ENCODE peak calls at places on chromosomes 1 and 21, in five cellular contexts. One of them, this sample, is unnamed.

GRCh38 chr21:27158967-27159366 is 192.1 kb upstream of the ADAMTS5 start:
- DNase-seq in OCI-LY7: no peak
- DNase-seq in cardiac fibroblast: no peak
- DNase-seq in fibroblast of lung: no peak
- DNase-seq in stomach: no peak
- DNase-seq in this sample: no peak

GRCh38 chr1:201399352-201400126 is 415 bp upstream of the LAD1 start:
- DNase-seq in OCI-LY7: no peak
- DNase-seq in cardiac fibroblast: no peak
- DNase-seq in fibroblast of lung: peak
- DNase-seq in stomach: peak
- DNase-seq in this sample: peak

GRCh38 chr1:12124693-12125421 is 41.9 kb upstream of the TNFRSF1B start:
- DNase-seq in OCI-LY7: peak
- DNase-seq in cardiac fibroblast: peak
- DNase-seq in fibroblast of lung: peak
- DNase-seq in stomach: peak
- DNase-seq in this sample: peak

GRCh38 chr1:79355073-79355472 is 348.5 kb upstream of the ADGRL4 start:
- DNase-seq in OCI-LY7: no peak
- DNase-seq in cardiac fibroblast: peak
- DNase-seq in fibroblast of lung: peak
- DNase-seq in stomach: no peak
- DNase-seq in this sample: no peak

GRCh38 chr1:16888806-16889178 is 7.0 kb upstream of the RNU1-2 start:
- DNase-seq in OCI-LY7: no peak
- DNase-seq in cardiac fibroblast: peak
- DNase-seq in fibroblast of lung: no peak
- DNase-seq in stomach: no peak
- DNase-seq in this sample: no peak

GRCh38 chr21:38847556-38847955 is 41.8 kb downstream of the ETS2 start:
- DNase-seq in OCI-LY7: no peak
- DNase-seq in cardiac fibroblast: peak
- DNase-seq in fibroblast of lung: peak
- DNase-seq in stomach: no peak
- DNase-seq in this sample: no peak

GRCh38 chr1:161398900-161399256 is 31.2 kb upstream of the CFAP126 start:
- DNase-seq in OCI-LY7: no peak
- DNase-seq in cardiac fibroblast: no peak
- DNase-seq in fibroblast of lung: no peak
- DNase-seq in stomach: no peak
- DNase-seq in this sample: no peak

GRCh38 chr1:98669355-98670296 is 8.1 kb downstream of the SNX7 start:
- DNase-seq in OCI-LY7: no peak
- DNase-seq in cardiac fibroblast: peak
- DNase-seq in fibroblast of lung: peak
- DNase-seq in stomach: no peak
- DNase-seq in this sample: no peak

GRCh38 chr1:211711313-211711712 is 35.9 kb upstream of the NEK2 start:
- DNase-seq in OCI-LY7: no peak
- DNase-seq in cardiac fibroblast: no peak
- DNase-seq in fibroblast of lung: no peak
- DNase-seq in stomach: no peak
- DNase-seq in this sample: no peak

GRCh38 chr1:162926906-162927305 is 65.9 kb upstream of the CCDC190 start:
- DNase-seq in OCI-LY7: no peak
- DNase-seq in cardiac fibroblast: no peak
- DNase-seq in fibroblast of lung: no peak
- DNase-seq in stomach: no peak
- DNase-seq in this sample: no peak

GRCh38 chr1:42173961-42174715 is 9.6 kb upstream of the GUCA2A start:
- DNase-seq in OCI-LY7: no peak
- DNase-seq in cardiac fibroblast: peak
- DNase-seq in fibroblast of lung: peak
- DNase-seq in stomach: no peak
- DNase-seq in this sample: no peak

GRCh38 chr1:118960026-118960561 is 28.0 kb downstream of the TBX15 start:
- DNase-seq in OCI-LY7: peak
- DNase-seq in cardiac fibroblast: no peak
- DNase-seq in fibroblast of lung: no peak
- DNase-seq in stomach: no peak
- DNase-seq in this sample: no peak

GRCh38 chr1:210233495-210234253 is 1.1 kb downstream of the SERTAD4 start:
- DNase-seq in OCI-LY7: no peak
- DNase-seq in cardiac fibroblast: peak
- DNase-seq in fibroblast of lung: peak
- DNase-seq in stomach: peak
- DNase-seq in this sample: no peak

GRCh38 chr1:24501371-24502167 is 1.1 kb upstream of the RCAN3 start:
- DNase-seq in OCI-LY7: peak
- DNase-seq in cardiac fibroblast: peak
- DNase-seq in fibroblast of lung: no peak
- DNase-seq in stomach: peak
- DNase-seq in this sample: no peak

GRCh38 chr1:33369081-33369480 is 48.2 kb upstream of the A3GALT2 start:
- DNase-seq in OCI-LY7: no peak
- DNase-seq in cardiac fibroblast: no peak
- DNase-seq in fibroblast of lung: no peak
- DNase-seq in stomach: no peak
- DNase-seq in this sample: no peak

DNA sequence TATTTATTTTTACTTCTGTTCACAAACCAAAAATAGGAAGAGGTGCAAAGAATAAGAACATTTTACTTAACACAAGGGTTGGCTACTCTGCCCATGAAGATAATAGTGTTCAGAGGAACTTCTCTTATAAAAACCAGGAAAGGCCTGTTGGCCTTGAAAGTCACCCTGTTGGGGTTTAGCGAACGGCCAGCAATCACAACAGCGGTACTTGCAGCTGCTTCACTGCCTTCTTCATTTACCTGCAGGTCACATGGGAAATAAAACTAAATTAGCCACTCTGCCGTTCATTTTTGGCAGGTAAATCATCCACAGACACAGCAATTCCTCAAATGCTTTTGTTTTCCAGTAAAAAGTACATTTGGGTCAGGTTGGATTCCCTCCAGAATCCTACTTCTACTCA is 13.3 kb downstream of the SERPINC1 start:
- DNase-seq in OCI-LY7: no peak
- DNase-seq in cardiac fibroblast: no peak
- DNase-seq in fibroblast of lung: no peak
- DNase-seq in stomach: no peak
- DNase-seq in this sample: no peak
- H3K4me3 ChIP-seq in OCI-LY7: no peak
- H3K4me3 ChIP-seq in cardiac fibroblast: no peak
- H3K4me3 ChIP-seq in fibroblast of lung: no peak
- H3K4me3 ChIP-seq in stomach: no peak
- H3K4me3 ChIP-seq in this sample: no peak

DNA sequence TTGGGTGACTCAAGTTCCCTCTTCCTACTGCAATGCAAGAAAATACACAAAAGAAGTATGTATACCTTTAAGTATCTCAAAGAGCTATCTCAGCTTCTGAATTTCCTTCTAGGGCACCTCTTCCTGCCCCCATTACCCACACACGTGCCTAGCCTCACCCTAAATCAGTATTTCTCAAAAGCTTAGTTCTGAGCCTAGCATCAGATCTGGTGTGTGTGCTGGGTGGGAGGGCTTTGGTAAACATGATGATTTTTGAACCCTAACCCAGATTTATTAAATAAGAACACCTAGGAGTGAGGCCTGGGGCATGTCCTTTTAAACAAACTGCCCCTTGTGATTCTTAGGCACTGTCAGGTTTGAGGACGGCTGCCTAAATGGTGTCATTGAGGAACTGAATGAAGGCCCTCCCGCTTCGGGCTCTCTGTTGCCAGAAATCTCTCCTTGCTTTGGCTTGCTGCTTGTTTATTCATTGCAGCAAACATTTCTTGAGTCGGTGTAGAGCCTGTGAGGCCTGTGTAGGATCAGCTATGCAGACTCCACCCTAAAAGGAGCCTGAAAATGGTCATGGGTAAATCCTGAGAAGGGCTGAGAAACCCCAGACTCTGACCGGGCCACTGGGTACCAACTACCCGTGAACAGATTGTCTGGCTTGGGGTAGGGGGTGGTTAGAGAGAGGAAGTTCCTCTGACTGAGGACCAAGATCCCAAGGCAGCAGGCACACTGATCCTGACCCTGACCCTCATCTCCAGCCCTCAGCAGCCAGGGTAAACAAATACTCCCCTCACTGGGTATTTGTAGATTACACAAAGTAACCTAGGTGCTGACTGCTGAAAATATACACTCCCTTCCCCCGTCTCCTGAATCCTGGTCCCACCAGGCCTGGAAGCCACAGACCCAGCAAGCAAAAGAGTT is 3.0 kb downstream of the IL6R start:
- DNase-seq in OCI-LY7: peak
- DNase-seq in cardiac fibroblast: peak
- DNase-seq in fibroblast of lung: no peak
- DNase-seq in stomach: no peak
- DNase-seq in this sample: no peak
- H3K4me3 ChIP-seq in OCI-LY7: peak
- H3K4me3 ChIP-seq in cardiac fibroblast: no peak
- H3K4me3 ChIP-seq in fibroblast of lung: no peak
- H3K4me3 ChIP-seq in stomach: peak
- H3K4me3 ChIP-seq in this sample: no peak

DNA sequence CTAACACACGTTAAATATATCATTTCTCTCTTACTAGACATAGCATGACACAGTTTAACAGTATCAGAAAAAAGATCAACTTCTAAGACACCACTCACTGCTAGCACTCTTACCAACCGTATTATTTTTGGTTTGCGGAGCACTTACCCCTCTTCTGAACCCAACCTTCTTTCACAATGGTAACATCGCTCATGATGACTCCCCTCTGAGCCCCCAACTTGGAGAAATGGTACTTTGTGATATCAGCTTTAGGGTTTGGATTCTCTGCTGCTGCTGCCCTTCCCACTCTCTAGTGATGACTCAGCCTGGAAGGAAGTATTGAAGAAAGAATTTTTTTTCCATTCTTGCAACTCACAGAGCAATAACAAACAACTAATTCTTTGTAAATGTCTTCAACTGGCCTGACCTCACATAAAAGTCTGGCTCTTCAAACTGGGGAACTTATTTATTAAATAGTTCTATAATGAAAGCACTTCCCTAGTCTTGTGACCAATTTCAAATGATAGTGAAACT is 7.0 kb downstream of the AKT3 start:
- DNase-seq in OCI-LY7: no peak
- DNase-seq in cardiac fibroblast: peak
- DNase-seq in fibroblast of lung: peak
- DNase-seq in stomach: no peak
- DNase-seq in this sample: no peak
- H3K4me3 ChIP-seq in OCI-LY7: no peak
- H3K4me3 ChIP-seq in cardiac fibroblast: no peak
- H3K4me3 ChIP-seq in fibroblast of lung: peak
- H3K4me3 ChIP-seq in stomach: no peak
- H3K4me3 ChIP-seq in this sample: no peak

DNA sequence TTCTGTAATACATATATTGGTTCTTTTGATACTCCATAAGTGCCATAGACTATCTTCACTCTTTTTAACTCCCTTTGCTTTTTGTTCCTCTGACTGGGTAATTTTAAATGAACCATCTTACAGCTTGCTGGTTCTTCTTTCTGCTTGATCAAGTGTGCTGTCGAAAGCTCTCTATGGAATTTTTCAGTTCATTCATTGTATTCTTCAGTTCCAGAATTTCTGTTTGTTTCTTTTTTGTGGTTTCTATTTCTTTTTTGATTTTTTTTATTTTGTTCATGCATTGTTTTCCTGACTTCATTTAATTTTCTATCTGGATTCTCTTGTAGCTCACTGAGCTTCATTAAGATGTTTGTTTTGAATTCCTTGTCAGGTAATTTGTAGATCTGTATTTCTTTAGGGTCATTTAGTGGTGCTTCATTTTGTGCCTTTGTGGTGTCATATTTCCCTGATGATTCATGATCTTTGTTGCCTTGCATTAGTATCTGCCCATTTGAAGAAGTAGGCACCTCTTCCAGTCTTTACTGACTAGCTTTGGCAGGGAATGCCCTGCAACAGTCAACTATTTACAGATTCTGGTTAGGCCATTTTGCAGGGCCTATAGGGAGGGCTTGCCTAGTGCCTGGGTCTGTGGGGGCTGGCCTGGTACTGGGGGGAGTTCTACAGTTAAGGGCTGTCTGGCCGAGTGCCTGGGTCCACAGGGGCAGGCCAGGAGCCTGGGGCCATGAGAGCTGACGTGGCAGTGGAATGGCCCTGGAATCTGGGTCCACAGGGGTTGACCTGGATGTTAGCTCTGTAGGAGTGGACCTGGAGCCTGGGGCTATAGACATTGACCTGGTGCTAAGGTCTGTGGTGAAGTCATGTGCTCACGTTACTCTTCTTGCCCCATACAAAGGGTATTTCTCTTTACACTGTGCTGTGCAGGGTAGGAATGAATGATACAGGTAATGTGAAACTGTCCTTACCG is 89.7 kb downstream of the MAGI3 start:
- DNase-seq in OCI-LY7: no peak
- DNase-seq in cardiac fibroblast: peak
- DNase-seq in fibroblast of lung: peak
- DNase-seq in stomach: no peak
- DNase-seq in this sample: no peak
- H3K4me3 ChIP-seq in OCI-LY7: no peak
- H3K4me3 ChIP-seq in cardiac fibroblast: no peak
- H3K4me3 ChIP-seq in fibroblast of lung: no peak
- H3K4me3 ChIP-seq in stomach: no peak
- H3K4me3 ChIP-seq in this sample: no peak

DNA sequence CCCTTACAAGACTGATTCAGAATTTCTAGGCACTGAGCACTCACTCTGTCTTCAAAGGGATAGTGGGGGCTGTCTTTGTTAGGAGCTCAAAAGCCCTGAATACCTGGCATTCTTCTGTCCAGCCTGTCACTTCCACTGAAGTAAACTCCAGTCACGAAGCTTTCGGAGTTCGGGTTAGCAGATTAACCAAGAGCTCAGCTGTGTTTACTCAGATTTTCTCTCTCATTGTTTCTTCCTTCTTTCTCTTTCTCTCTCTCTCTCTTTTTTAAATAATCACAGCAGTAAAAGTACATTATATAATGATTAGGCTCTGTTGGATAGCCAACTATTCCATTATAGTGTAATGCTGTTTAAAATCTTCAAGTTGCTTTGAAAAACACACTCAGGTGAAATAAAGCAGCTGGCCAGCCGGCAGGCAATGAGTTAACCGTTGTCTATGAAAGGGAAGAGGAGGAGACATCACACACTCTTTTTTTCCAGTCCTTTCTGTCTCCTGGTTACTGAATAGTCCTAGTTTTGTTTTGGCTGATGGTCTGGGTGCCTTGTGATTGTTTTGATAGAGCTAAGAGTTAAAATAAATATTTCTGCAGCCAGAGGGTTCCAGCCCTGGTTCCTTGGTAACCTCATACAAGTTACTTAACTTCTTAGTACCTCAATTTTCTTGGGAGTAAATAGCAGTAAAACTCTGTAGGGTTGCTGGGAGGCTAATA is 89.8 kb downstream of the ADSS2 start:
- DNase-seq in OCI-LY7: no peak
- DNase-seq in cardiac fibroblast: peak
- DNase-seq in fibroblast of lung: peak
- DNase-seq in stomach: no peak
- DNase-seq in this sample: no peak
- H3K4me3 ChIP-seq in OCI-LY7: no peak
- H3K4me3 ChIP-seq in cardiac fibroblast: no peak
- H3K4me3 ChIP-seq in fibroblast of lung: peak
- H3K4me3 ChIP-seq in stomach: no peak
- H3K4me3 ChIP-seq in this sample: no peak

GRCh38 chr1:209155556-209155955 is 428.0 kb upstream of the CAMK1G start:
- DNase-seq in OCI-LY7: no peak
- DNase-seq in cardiac fibroblast: no peak
- DNase-seq in fibroblast of lung: peak
- DNase-seq in stomach: no peak
- DNase-seq in this sample: peak
- H3K4me3 ChIP-seq in OCI-LY7: no peak
- H3K4me3 ChIP-seq in cardiac fibroblast: no peak
- H3K4me3 ChIP-seq in fibroblast of lung: peak
- H3K4me3 ChIP-seq in stomach: no peak
- H3K4me3 ChIP-seq in this sample: no peak

GRCh38 chr1:182617734-182618288 is 13.6 kb upstream of the RGS16 start:
- DNase-seq in OCI-LY7: no peak
- DNase-seq in cardiac fibroblast: peak
- DNase-seq in fibroblast of lung: peak
- DNase-seq in stomach: no peak
- DNase-seq in this sample: no peak
- H3K4me3 ChIP-seq in OCI-LY7: no peak
- H3K4me3 ChIP-seq in cardiac fibroblast: no peak
- H3K4me3 ChIP-seq in fibroblast of lung: no peak
- H3K4me3 ChIP-seq in stomach: no peak
- H3K4me3 ChIP-seq in this sample: no peak

This sample was measured in iPS DF 6.9.